ENCODE peak calls at places on chromosomes 2 and 18, in nine cellular contexts. One of them, this sample, is unnamed.

GRCh38 chr2:100142393-100142792 is at the start of gene AFF3:
- DNase-seq in H4: no peak
- DNase-seq in GDM1: no peak
- DNase-seq in kidney: no peak
- DNase-seq in left kidney: no peak
- DNase-seq in CD8-positive, alpha-beta memory T cell: no peak
- DNase-seq in activated T-helper 9 cell treated with anti-CD3 and anti-CD28 coated beads, Interleukin-2, amount 50 U/mL, for 16 hours: no peak
- DNase-seq in A549: no peak
- DNase-seq in epithelial cell of esophagus: no peak
- DNase-seq in this sample: peak

GRCh38 chr2:112749755-112750559 is 14.5 kb downstream of the CKAP2L start:
- DNase-seq in H4: peak
- DNase-seq in GDM1: peak
- DNase-seq in kidney: peak
- DNase-seq in left kidney: peak
- DNase-seq in CD8-positive, alpha-beta memory T cell: peak
- DNase-seq in activated T-helper 9 cell treated with anti-CD3 and anti-CD28 coated beads, Interleukin-2, amount 50 U/mL, for 16 hours: peak
- DNase-seq in A549: peak
- DNase-seq in epithelial cell of esophagus: peak
- DNase-seq in this sample: peak

GRCh38 chr2:239959059-239959971 is 65.8 kb downstream of the NDUFA10 start:
- DNase-seq in H4: no peak
- DNase-seq in GDM1: no peak
- DNase-seq in kidney: peak
- DNase-seq in left kidney: no peak
- DNase-seq in CD8-positive, alpha-beta memory T cell: no peak
- DNase-seq in activated T-helper 9 cell treated with anti-CD3 and anti-CD28 coated beads, Interleukin-2, amount 50 U/mL, for 16 hours: no peak
- DNase-seq in A549: no peak
- DNase-seq in epithelial cell of esophagus: no peak
- DNase-seq in this sample: no peak

GRCh38 chr2:641501-642430 is 35.4 kb downstream of the TMEM18 start:
- DNase-seq in H4: no peak
- DNase-seq in GDM1: no peak
- DNase-seq in kidney: no peak
- DNase-seq in left kidney: no peak
- DNase-seq in CD8-positive, alpha-beta memory T cell: no peak
- DNase-seq in activated T-helper 9 cell treated with anti-CD3 and anti-CD28 coated beads, Interleukin-2, amount 50 U/mL, for 16 hours: no peak
- DNase-seq in A549: no peak
- DNase-seq in epithelial cell of esophagus: no peak
- DNase-seq in this sample: peak

GRCh38 chr2:57943271-57943670 is 103.3 kb upstream of the VRK2 start:
- DNase-seq in H4: no peak
- DNase-seq in GDM1: no peak
- DNase-seq in kidney: no peak
- DNase-seq in left kidney: peak
- DNase-seq in CD8-positive, alpha-beta memory T cell: no peak
- DNase-seq in activated T-helper 9 cell treated with anti-CD3 and anti-CD28 coated beads, Interleukin-2, amount 50 U/mL, for 16 hours: no peak
- DNase-seq in A549: no peak
- DNase-seq in epithelial cell of esophagus: no peak
- DNase-seq in this sample: no peak

GRCh38 chr2:186098821-186099220 is 360.2 kb downstream of the FSIP2 start:
- DNase-seq in H4: no peak
- DNase-seq in GDM1: no peak
- DNase-seq in kidney: no peak
- DNase-seq in left kidney: no peak
- DNase-seq in CD8-positive, alpha-beta memory T cell: no peak
- DNase-seq in activated T-helper 9 cell treated with anti-CD3 and anti-CD28 coated beads, Interleukin-2, amount 50 U/mL, for 16 hours: no peak
- DNase-seq in A549: no peak
- DNase-seq in epithelial cell of esophagus: no peak
- DNase-seq in this sample: no peak

GRCh38 chr18:76416935-76417334 is 78.1 kb downstream of the ZNF516 start:
- DNase-seq in H4: no peak
- DNase-seq in GDM1: no peak
- DNase-seq in kidney: peak
- DNase-seq in left kidney: peak
- DNase-seq in CD8-positive, alpha-beta memory T cell: no peak
- DNase-seq in activated T-helper 9 cell treated with anti-CD3 and anti-CD28 coated beads, Interleukin-2, amount 50 U/mL, for 16 hours: no peak
- DNase-seq in A549: no peak
- DNase-seq in epithelial cell of esophagus: no peak
- DNase-seq in this sample: no peak

GRCh38 chr2:11368059-11368572 is 23.7 kb upstream of the ROCK2 start:
- DNase-seq in H4: no peak
- DNase-seq in GDM1: no peak
- DNase-seq in kidney: no peak
- DNase-seq in left kidney: no peak
- DNase-seq in CD8-positive, alpha-beta memory T cell: no peak
- DNase-seq in activated T-helper 9 cell treated with anti-CD3 and anti-CD28 coated beads, Interleukin-2, amount 50 U/mL, for 16 hours: no peak
- DNase-seq in A549: no peak
- DNase-seq in epithelial cell of esophagus: no peak
- DNase-seq in this sample: no peak

GRCh38 chr2:205482399-205483065 is 199.8 kb upstream of the NRP2 start:
- DNase-seq in H4: no peak
- DNase-seq in GDM1: no peak
- DNase-seq in kidney: no peak
- DNase-seq in left kidney: peak
- DNase-seq in CD8-positive, alpha-beta memory T cell: no peak
- DNase-seq in activated T-helper 9 cell treated with anti-CD3 and anti-CD28 coated beads, Interleukin-2, amount 50 U/mL, for 16 hours: no peak
- DNase-seq in A549: no peak
- DNase-seq in epithelial cell of esophagus: no peak
- DNase-seq in this sample: no peak

GRCh38 chr2:181456660-181457120 is 496 bp upstream of the ITGA4 start:
- DNase-seq in H4: peak
- DNase-seq in GDM1: peak
- DNase-seq in kidney: peak
- DNase-seq in left kidney: peak
- DNase-seq in CD8-positive, alpha-beta memory T cell: peak
- DNase-seq in activated T-helper 9 cell treated with anti-CD3 and anti-CD28 coated beads, Interleukin-2, amount 50 U/mL, for 16 hours: peak
- DNase-seq in A549: no peak
- DNase-seq in epithelial cell of esophagus: peak
- DNase-seq in this sample: peak

GRCh38 chr2:96739051-96739632 is 722 bp downstream of the LMAN2L start:
- DNase-seq in H4: no peak
- DNase-seq in GDM1: no peak
- DNase-seq in kidney: no peak
- DNase-seq in left kidney: no peak
- DNase-seq in CD8-positive, alpha-beta memory T cell: no peak
- DNase-seq in activated T-helper 9 cell treated with anti-CD3 and anti-CD28 coated beads, Interleukin-2, amount 50 U/mL, for 16 hours: no peak
- DNase-seq in A549: no peak
- DNase-seq in epithelial cell of esophagus: no peak
- DNase-seq in this sample: no peak

GRCh38 chr2:110678457-110679336 is 834 bp upstream of the BUB1 start:
- DNase-seq in H4: no peak
- DNase-seq in GDM1: no peak
- DNase-seq in kidney: no peak
- DNase-seq in left kidney: peak
- DNase-seq in CD8-positive, alpha-beta memory T cell: no peak
- DNase-seq in activated T-helper 9 cell treated with anti-CD3 and anti-CD28 coated beads, Interleukin-2, amount 50 U/mL, for 16 hours: no peak
- DNase-seq in A549: peak
- DNase-seq in epithelial cell of esophagus: no peak
- DNase-seq in this sample: peak

This sample was measured in activated T-helper 2 cell treated with anti-CD3 and anti-CD28 coated beads, Interferon-gamma antibody, Interleukin-2, Interleukin-4, amounts not matched to agents 10 μg/mL and 5 μg/mL and 100 μg/mL, durations not matched to agents 14 hours and 24 hours and 36 hours.